ENCODE peak calls at places on chromosomes 7 and 10, in five cellular contexts. W, Q, G, O and Z are unnamed samples.
A peak's percentile ranks its signal among the peaks of the same experiment; 100 is the strongest.

GRCh38 chr7:82204694-82205093 is 238.9 kb downstream of the CACNA2D1 start:
- DNase-seq in G (peak; percentile 92), O (peak; percentile 57), W (peak; percentile 63), Q (peak; percentile 72), Z (no peak)

GRCh38 chr10:2214805-2215204 is 477.5 kb upstream of the ADARB2 start:
- DNase-seq in Q (no peak), W (no peak), G (no peak), O (no peak), Z (no peak)

GRCh38 chr7:8284606-8285005 is 22.6 kb upstream of the ICA1 start:
- DNase-seq in O (no peak), G (peak; percentile 7), Q (no peak), W (no peak), Z (no peak)

GRCh38 chr7:24865994-24866615 is 108.8 kb upstream of the GSDME start:
- DNase-seq in G (no peak), W (no peak), Q (no peak), O (no peak), Z (no peak)

GRCh38 chr10:494149-494542 is 195.3 kb downstream of the DIP2C start:
- DNase-seq in G (no peak), W (no peak), O (no peak), Q (no peak), Z (no peak)

GRCh38 chr10:71753091-71753959 is 20.0 kb downstream of the VSIR start:
- DNase-seq in G (no peak), Q (no peak), O (no peak), W (no peak), Z (no peak)

GRCh38 chr7:131538071-131538790 is 18.2 kb downstream of the PODXL start:
- DNase-seq in Q (no peak), G (peak; percentile 54), O (peak; percentile 72), W (no peak), Z (no peak)

GRCh38 chr7:25454562-25455031 is 226.3 kb upstream of the NPVF start:
- DNase-seq in G (peak; percentile 3), W (no peak), O (no peak), Q (peak; percentile 71), Z (no peak)

GRCh38 chr7:126937196-126937595 is 315.5 kb downstream of the GRM8 start:
- DNase-seq in G (peak; percentile 0), W (peak; percentile 33), O (no peak), Q (no peak), Z (no peak)

GRCh38 chr10:963613-964012 is 24.6 kb upstream of the GTPBP4 start:
- DNase-seq in W (no peak), Q (no peak), O (no peak), G (no peak), Z (no peak)

GRCh38 chr7:6641305-6642035 is 4.4 kb downstream of the ZNF316 start:
- DNase-seq in Q (no peak), W (no peak), G (no peak), O (no peak), Z (no peak)

GRCh38 chr7:117572826-117573620 is 93.2 kb downstream of the CFTR start:
- DNase-seq in W (no peak), G (no peak), O (no peak), Q (no peak), Z (no peak)

GRCh38 chr7:101804642-101805401 is 12.6 kb upstream of the CUX1 start:
- DNase-seq in G (no peak), O (peak; percentile 29), Q (no peak), W (no peak), Z (no peak)
- TF ChIP-seq CTCF in G (peak; percentile 27), O (no peak), Q (peak; percentile 19), W (peak; percentile 28), Z (no peak)

GRCh38 chr10:45809829-45810228 is 37.5 kb downstream of the AGAP4 start:
- DNase-seq in Q (peak; percentile 38), G (peak; percentile 39), W (peak; percentile 9), O (peak; percentile 5), Z (no peak)
- TF ChIP-seq CTCF in Q (peak; percentile 20), G (peak; percentile 47), W (peak; percentile 24), O (no peak), Z (no peak)

DNA sequence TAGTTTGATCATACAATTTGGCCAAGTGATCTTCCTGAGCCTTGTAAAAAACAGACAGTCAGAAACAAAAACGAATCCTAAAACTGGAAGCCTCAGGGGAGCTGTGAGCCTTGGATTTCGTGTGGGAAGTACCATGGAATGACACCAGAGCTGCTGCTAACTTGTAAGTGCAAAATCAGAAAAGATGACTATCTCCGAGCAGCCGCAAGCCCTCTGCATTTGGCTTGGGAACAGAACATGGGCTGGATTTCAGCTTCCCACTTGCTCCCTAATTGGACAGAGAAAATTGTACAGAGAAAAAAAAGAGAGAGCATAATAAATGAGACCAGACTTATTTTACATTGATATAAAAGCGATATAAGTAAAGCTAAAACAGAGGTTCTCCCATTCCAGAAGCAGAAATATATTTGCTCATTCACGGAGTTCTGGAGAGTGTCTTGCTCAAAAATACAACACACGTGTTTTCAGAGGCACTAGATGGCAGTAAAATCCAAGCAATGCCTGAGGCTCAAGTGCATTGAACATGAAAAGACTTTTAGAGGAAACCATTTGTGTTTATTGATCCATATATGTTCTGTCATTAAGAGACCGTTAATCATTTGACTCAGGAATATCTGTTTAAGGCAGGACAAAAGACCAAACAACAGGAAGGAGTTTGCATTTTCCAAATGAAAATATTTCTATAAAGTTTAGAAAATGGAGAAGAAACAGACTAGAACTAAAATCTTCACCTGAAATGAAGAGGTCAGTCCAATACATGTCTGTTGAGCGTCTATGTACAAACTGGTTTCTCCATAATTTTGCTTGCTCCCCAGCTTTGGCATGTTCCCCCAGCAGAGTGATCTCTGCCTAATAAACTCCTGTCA is 78.3 kb upstream of the SLC26A5 start:
- DNase-seq in O (peak; percentile 45), G (peak; percentile 75), W (peak; percentile 40), Q (peak; percentile 55), Z (no peak)
- TF ChIP-seq CTCF in O (peak; percentile 52), G (peak; percentile 59), W (peak; percentile 56), Q (peak; percentile 50), Z (peak; percentile 22)

GRCh38 chr7:108374899-108375298 is 81.3 kb downstream of the NRCAM start:
- DNase-seq in G (no peak), W (no peak), O (no peak), Q (no peak), Z (no peak)

GRCh38 chr7:108380527-108380926 is 75.7 kb downstream of the NRCAM start:
- DNase-seq in O (no peak), G (no peak), W (no peak), Q (no peak), Z (no peak)

GRCh38 chr7:108375668-108376067 is 80.6 kb downstream of the NRCAM start:
- DNase-seq in O (no peak), Q (no peak), G (no peak), W (no peak), Z (no peak)

GRCh38 chr7:108372601-108373000 is 83.6 kb downstream of the NRCAM start:
- DNase-seq in Q (peak; percentile 20), W (no peak), O (no peak), G (peak; percentile 27), Z (no peak)

GRCh38 chr7:108376206-108376605 is 80.0 kb downstream of the NRCAM start:
- DNase-seq in G (no peak), O (no peak), W (no peak), Q (no peak), Z (no peak)
- TF ChIP-seq CTCF in G (no peak), O (no peak), W (no peak), Q (no peak), Z (no peak)

GRCh38 chr7:78090616-78091015 is 292.0 kb downstream of the PHTF2 start:
- DNase-seq in W (no peak), Q (no peak), O (peak; percentile 7), G (peak; percentile 4), Z (no peak)
- TF ChIP-seq CTCF in W (peak; percentile 8), Q (no peak), O (no peak), G (no peak), Z (no peak)

DNA sequence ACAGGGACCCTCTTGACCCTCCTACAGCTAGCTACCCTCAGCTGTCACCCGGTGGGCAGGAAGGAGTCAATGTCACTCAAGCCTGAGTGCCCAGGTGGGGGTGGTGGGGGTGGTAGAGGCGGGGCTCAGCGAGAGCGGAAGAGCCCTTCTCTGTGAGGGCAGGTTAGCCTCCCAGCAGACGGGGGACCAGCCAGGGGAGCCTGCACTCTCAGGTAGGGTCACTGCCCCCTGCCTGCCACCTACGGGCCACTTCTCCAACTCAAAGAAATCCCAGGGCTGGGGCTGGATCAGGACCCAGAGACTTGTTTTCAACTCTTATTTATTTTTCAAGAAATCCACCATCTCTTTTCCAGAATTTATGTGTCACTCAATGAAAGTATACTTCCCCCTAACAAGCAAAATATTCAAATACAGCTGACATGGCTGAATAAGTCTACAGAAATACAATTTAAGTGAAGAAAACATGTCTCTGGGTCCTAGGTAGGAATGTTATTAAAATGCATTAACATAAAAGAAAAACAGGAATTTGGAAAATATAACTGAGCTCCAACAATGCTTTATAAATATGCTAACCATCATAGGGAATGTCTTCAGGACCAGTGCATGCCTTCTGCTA is 63.4 kb upstream of the DDC start:
- DNase-seq in Q (no peak), W (no peak), O (no peak), G (no peak), Z (no peak)
- TF ChIP-seq CTCF in Q (no peak), W (no peak), O (no peak), G (no peak), Z (no peak)